ENCODE peak calls at places on chromosomes 3 and 15, in nine cellular contexts. G is fibroblast of lung; N is A549; Z is WERI-Rb-1; U is neural progenitor cell; K is coronary artery; I is CD8-positive, alpha-beta T cell; B is left ventricle myocardium inferior; C is SJSA1. F is an unnamed sample.
A peak's percentile ranks its signal among the peaks of the same experiment; 100 is the strongest.

GRCh38 chr3:111801697-111802655 is 57.1 kb upstream of the PHLDB2 start:
- DNase-seq in Z (no peak), N (peak; percentile 89), B (no peak), G (peak; percentile 97), K (no peak), C (no peak), U (no peak), I (no peak), F (no peak)

GRCh38 chr3:127002195-127003174 is 19.6 kb downstream of the PLXNA1 start:
- DNase-seq in Z (peak; percentile 90), B (peak; percentile 90), K (peak; percentile 94), N (no peak), U (peak; percentile 94), I (no peak), G (peak; percentile 89), C (peak; percentile 93), F (peak; percentile 93)

GRCh38 chr15:67009576-67010569 is 55.5 kb upstream of the SMAD3 start:
- DNase-seq in U (no peak), B (no peak), C (peak; percentile 23), I (no peak), G (no peak), Z (no peak), N (no peak), K (no peak), F (peak; percentile 32)

GRCh38 chr3:75171632-75172230 is 492.4 kb upstream of the FRG2C start:
- DNase-seq in K (no peak), C (no peak), B (no peak), I (no peak), Z (no peak), N (peak; percentile 7), U (peak; percentile 31), G (peak; percentile 43), F (peak; percentile 9)

GRCh38 chr15:84648539-84648938 is 5.5 kb downstream of the WDR73 start:
- DNase-seq in I (no peak), G (no peak), C (no peak), U (no peak), Z (no peak), N (no peak), B (peak; percentile 71), K (no peak), F (no peak)

GRCh38 chr3:119343719-119344118 is 49.5 kb downstream of the ARHGAP31 start:
- DNase-seq in U (no peak), Z (no peak), C (no peak), G (no peak), N (no peak), B (no peak), K (no peak), I (no peak), F (peak; percentile 74)

GRCh38 chr3:191141728-191142127 is 57.3 kb upstream of the OSTN start:
- DNase-seq in I (no peak), U (no peak), C (no peak), B (no peak), G (peak; percentile 85), K (no peak), N (peak; percentile 34), Z (no peak), F (no peak)

GRCh38 chr3:127307431-127307830 is 19.6 kb upstream of the PRR20G start:
- DNase-seq in N (no peak), Z (no peak), B (no peak), G (no peak), C (no peak), K (no peak), I (no peak), U (no peak), F (no peak)

GRCh38 chr3:194773666-194774455 is 88.2 kb downstream of the FAM43A start:
- DNase-seq in I (no peak), C (no peak), B (no peak), G (peak; percentile 40), U (no peak), N (no peak), Z (no peak), K (peak; percentile 56), F (no peak)

GRCh38 chr3:25107918-25108617 is 320.0 kb upstream of the RARB start:
- DNase-seq in G (no peak), K (no peak), I (no peak), C (no peak), B (no peak), U (no peak), N (no peak), Z (no peak), F (no peak)

GRCh38 chr15:74307827-74308642 is 59.4 kb downstream of the CYP11A1 start:
- DNase-seq in B (no peak), K (no peak), N (peak; percentile 61), C (no peak), G (peak; percentile 58), Z (peak; percentile 97), U (peak; percentile 87), I (peak; percentile 22), F (peak; percentile 84)

GRCh38 chr3:38107911-38108648 is 28.8 kb downstream of the ACAA1 start:
- DNase-seq in C (no peak), U (no peak), G (no peak), K (peak; percentile 68), B (no peak), N (no peak), I (no peak), Z (no peak), F (no peak)

GRCh38 chr15:40291088-40291574 is 8.3 kb upstream of the ANKRD63 start:
- DNase-seq in G (peak; percentile 53), B (no peak), U (peak; percentile 87), I (no peak), Z (peak; percentile 62), K (no peak), C (no peak), N (peak; percentile 38), F (no peak)

GRCh38 chr3:129013491-129013891 is 12.4 kb downstream of the EFCC1 start:
- DNase-seq in G (no peak), B (no peak), N (peak; percentile 40), C (no peak), I (no peak), U (no peak), Z (no peak), K (no peak), F (no peak)

GRCh38 chr3:165196577-165197561 is 685 bp upstream of the SLITRK3 start:
- DNase-seq in I (no peak), C (no peak), B (no peak), G (peak; percentile 15), N (no peak), Z (peak; percentile 58), U (peak; percentile 62), K (peak; percentile 55), F (peak; percentile 14)

GRCh38 chr15:37758412-37758811 is 176.0 kb upstream of the TMCO5A start:
- DNase-seq in K (no peak), B (no peak), U (no peak), Z (no peak), G (no peak), I (no peak), N (no peak), C (no peak), F (no peak)

GRCh38 chr3:171508206-171508605 is 48.0 kb upstream of the TNIK start:
- DNase-seq in G (no peak), I (no peak), N (no peak), C (no peak), K (no peak), B (no peak), Z (no peak), U (no peak), F (peak; percentile 14)

GRCh38 chr3:105715372-105715771 is 153.4 kb downstream of the CBLB start:
- DNase-seq in B (no peak), I (no peak), Z (no peak), G (peak; percentile 80), K (no peak), N (peak; percentile 7), C (no peak), U (no peak), F (no peak)

GRCh38 chr3:138941259-138941885 is 5.6 kb downstream of the FOXL2 start:
- DNase-seq in U (peak; percentile 79), Z (peak; percentile 60), B (no peak), G (no peak), N (peak; percentile 62), C (no peak), K (no peak), I (no peak), F (no peak)

DNA sequence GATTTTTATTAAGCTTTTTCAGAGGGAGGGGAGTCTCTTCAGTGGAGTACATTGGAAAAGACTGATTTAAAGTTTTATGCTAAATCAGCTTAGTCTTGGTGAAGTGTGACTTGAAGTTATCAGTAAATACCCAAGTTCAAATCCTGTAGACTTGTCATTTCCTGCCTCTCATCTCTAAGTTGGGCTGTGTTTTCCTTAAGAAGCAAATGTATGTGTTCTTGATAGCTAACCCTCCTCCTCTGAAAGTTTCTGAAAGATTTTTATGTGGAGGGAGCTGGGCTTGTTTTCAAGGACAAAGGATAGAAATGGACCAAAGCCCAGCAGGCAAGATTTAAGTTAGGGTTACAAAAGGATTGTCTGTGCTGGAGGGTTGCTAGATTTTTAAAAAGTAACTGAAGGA is 4.2 kb downstream of the MAPKBP1 start:
- DNase-seq in N (no peak), G (no peak), Z (no peak), U (no peak), C (no peak), I (no peak), B (no peak), K (no peak), F (no peak)
- H3K4me3 ChIP-seq in N (no peak overlapping the region), G (no peak overlapping the region), Z (no peak overlapping the region), U (no peak overlapping the region), C (no peak overlapping the region), I (no peak overlapping the region), B (no peak overlapping the region), K (no peak overlapping the region), F (no peak overlapping the region)

DNA sequence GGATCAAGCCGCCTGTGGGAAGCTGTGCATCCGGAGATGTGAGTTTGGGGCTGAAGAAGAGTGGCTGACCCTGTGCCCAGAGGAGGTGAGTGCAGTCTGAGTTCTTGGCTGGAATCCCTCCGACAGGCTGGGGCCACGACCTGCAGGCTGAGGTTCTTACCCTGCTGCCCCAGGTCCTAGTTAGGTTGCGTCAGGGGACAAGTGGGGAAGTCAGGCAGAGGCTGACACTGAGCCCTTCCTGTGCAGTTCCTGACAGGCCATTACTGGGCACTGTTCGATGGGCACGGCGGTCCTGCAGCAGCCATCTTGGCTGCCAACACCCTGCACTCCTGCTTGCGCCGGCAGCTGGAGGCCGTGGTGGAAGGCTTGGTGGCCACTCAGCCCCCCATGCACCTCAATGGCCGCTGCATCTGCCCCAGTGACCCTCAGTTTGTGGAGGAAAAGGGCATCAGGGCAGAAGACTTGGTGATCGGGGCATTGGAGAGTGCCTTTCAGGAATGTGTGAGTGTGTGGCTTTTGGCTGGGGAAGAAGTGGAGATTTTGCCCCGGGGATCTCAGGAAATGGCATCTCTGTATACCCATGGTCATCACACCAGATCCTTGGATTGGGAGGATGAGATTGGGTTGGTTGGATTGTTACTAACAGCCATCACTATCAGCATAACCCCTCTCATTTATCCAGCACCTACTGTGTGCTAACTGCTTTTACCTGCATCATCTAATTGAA is 1.3 kb downstream of the PPM1M start:
- DNase-seq in N (no peak), C (no peak), Z (no peak), I (no peak), B (peak; percentile 25), G (no peak), U (no peak), K (no peak), F (no peak)
- H3K27ac ChIP-seq in N (no peak overlapping the region), C (no peak overlapping the region), Z (no peak overlapping the region), I (peak overlapping the region; percentile 91), B (peak overlapping the region; percentile 88), G (no peak overlapping the region), U (no peak overlapping the region), K (peak overlapping the region; percentile 79), F (no peak overlapping the region)

GRCh38 chr3:36373084-36373483 is 7.2 kb upstream of the STAC start:
- DNase-seq in I (no peak), K (no peak), B (no peak), Z (no peak), C (no peak), G (peak; percentile 73), U (no peak), N (no peak), F (no peak)
- H3K4me3 ChIP-seq in I (no peak overlapping the region), K (no peak overlapping the region), B (no peak overlapping the region), Z (no peak overlapping the region), C (no peak overlapping the region), G (no peak overlapping the region), U (no peak overlapping the region), N (no peak overlapping the region), F (no peak overlapping the region)

GRCh38 chr15:77180757-77181156 is 109.8 kb upstream of the TSPAN3 start:
- DNase-seq in K (no peak), B (no peak), I (no peak), G (peak; percentile 66), Z (no peak), N (no peak), C (no peak), U (no peak), F (no peak)
- H3K27ac ChIP-seq in K (no peak overlapping the region), B (no peak overlapping the region), I (no peak overlapping the region), G (no peak overlapping the region), Z (no peak overlapping the region), N (no peak overlapping the region), C (no peak overlapping the region), U (no peak overlapping the region), F (no peak overlapping the region)